ENCODE peak calls at places on chromosomes 2 and 18, in four cellular contexts. One of them, this sample, is unnamed. For H3K4me1, the result is how much of the 10 kb centered on the place peaks cover.

GRCh38 chr2:3535794-3536681 is 16.7 kb upstream of the ADI1 start:
- DNase-seq in transverse colon: peak
- DNase-seq in stomach: peak
- DNase-seq in H9: no peak
- DNase-seq in this sample: no peak

GRCh38 chr18:58505181-58505580 is 123.7 kb downstream of the ALPK2 start:
- DNase-seq in transverse colon: no peak
- DNase-seq in stomach: no peak
- DNase-seq in H9: no peak
- DNase-seq in this sample: no peak

GRCh38 chr2:238854699-238855111 is 6.8 kb downstream of the TWIST2 start:
- DNase-seq in transverse colon: no peak
- DNase-seq in stomach: no peak
- DNase-seq in H9: no peak
- DNase-seq in this sample: no peak

GRCh38 chr2:74708296-74708695 is 54.2 kb downstream of the SEMA4F start:
- DNase-seq in transverse colon: no peak
- DNase-seq in stomach: no peak
- DNase-seq in H9: no peak
- DNase-seq in this sample: no peak

GRCh38 chr2:71923887-71924533 is 223.7 kb downstream of the CYP26B1 start:
- DNase-seq in transverse colon: peak
- DNase-seq in stomach: peak
- DNase-seq in H9: peak
- DNase-seq in this sample: peak

GRCh38 chr2:219406861-219407230 is 11.3 kb upstream of the DES start:
- DNase-seq in transverse colon: peak
- DNase-seq in stomach: no peak
- DNase-seq in H9: no peak
- DNase-seq in this sample: no peak

GRCh38 chr2:62999905-63000304 is 50.7 kb upstream of the OTX1 start:
- DNase-seq in transverse colon: no peak
- DNase-seq in stomach: no peak
- DNase-seq in H9: no peak
- DNase-seq in this sample: no peak

GRCh38 chr2:197184959-197185586 is 125.5 kb downstream of the ANKRD44 start:
- DNase-seq in transverse colon: no peak
- DNase-seq in stomach: peak
- DNase-seq in H9: no peak
- DNase-seq in this sample: no peak

GRCh38 chr2:209008636-209009287 is 415.1 kb upstream of the MAP2 start:
- DNase-seq in transverse colon: no peak
- DNase-seq in stomach: no peak
- DNase-seq in H9: no peak
- DNase-seq in this sample: no peak

GRCh38 chr2:117128471-117128870 is 686.0 kb upstream of the DDX18 start:
- DNase-seq in transverse colon: no peak
- DNase-seq in stomach: no peak
- DNase-seq in H9: no peak
- DNase-seq in this sample: no peak

GRCh38 chr2:160418398-160418765 is 75.2 kb downstream of the RBMS1 start:
- DNase-seq in transverse colon: no peak
- DNase-seq in stomach: no peak
- DNase-seq in H9: no peak
- DNase-seq in this sample: no peak
- H3K27ac ChIP-seq in transverse colon: no peak
- H3K27ac ChIP-seq in stomach: no peak
- H3K27ac ChIP-seq in H9: no peak
- H3K27ac ChIP-seq in this sample: no peak

GRCh38 chr2:159938375-159938774 is 124.0 kb downstream of the PLA2R1 start:
- DNase-seq in transverse colon: no peak
- DNase-seq in stomach: no peak
- DNase-seq in H9: no peak
- DNase-seq in this sample: no peak
- H3K4me1 ChIP-seq in transverse colon: under half
- H3K4me1 ChIP-seq in stomach: under half
- H3K4me1 ChIP-seq in H9: under half
- H3K4me1 ChIP-seq in this sample: under half

GRCh38 chr2:47357475-47357874 is 45.5 kb upstream of the MSH2 start:
- DNase-seq in transverse colon: peak
- DNase-seq in stomach: no peak
- DNase-seq in H9: no peak
- DNase-seq in this sample: no peak
- H3K27ac ChIP-seq in transverse colon: peak
- H3K27ac ChIP-seq in stomach: peak
- H3K27ac ChIP-seq in H9: no peak
- H3K27ac ChIP-seq in this sample: no peak

DNA sequence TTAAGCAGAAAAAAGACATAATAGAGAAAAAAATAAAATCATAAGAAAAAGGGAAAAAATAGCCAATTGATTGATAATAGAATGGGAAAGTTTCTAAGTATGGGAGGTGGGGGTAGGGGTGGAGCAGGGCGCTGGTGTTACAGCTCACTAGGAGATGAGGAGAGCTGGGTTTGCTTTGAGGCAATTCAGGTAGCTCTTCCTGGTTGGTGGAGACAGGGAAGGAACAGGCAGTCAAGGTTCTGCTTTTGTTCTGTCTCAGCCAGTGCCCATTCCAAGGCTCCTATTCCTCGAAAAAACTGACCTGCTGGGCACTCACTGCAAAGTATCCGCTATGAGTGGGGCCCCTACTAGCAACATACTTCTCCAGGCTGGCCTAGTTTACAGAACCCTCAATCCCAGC is 1.7 kb upstream of the CNNM4 start:
- DNase-seq in transverse colon: no peak
- DNase-seq in stomach: no peak
- DNase-seq in H9: no peak
- DNase-seq in this sample: no peak
- H3K4me1 ChIP-seq in transverse colon: under half
- H3K4me1 ChIP-seq in stomach: under half
- H3K4me1 ChIP-seq in H9: under half
- H3K4me1 ChIP-seq in this sample: under half

GRCh38 chr18:45104071-45104440 is 423.4 kb downstream of the SETBP1 start:
- DNase-seq in transverse colon: no peak
- DNase-seq in stomach: no peak
- DNase-seq in H9: no peak
- DNase-seq in this sample: no peak

GRCh38 chr18:45107425-45107824 is 426.7 kb downstream of the SETBP1 start:
- DNase-seq in transverse colon: no peak
- DNase-seq in stomach: no peak
- DNase-seq in H9: no peak
- DNase-seq in this sample: no peak

GRCh38 chr18:45102863-45103262 is 422.2 kb downstream of the SETBP1 start:
- DNase-seq in transverse colon: no peak
- DNase-seq in stomach: no peak
- DNase-seq in H9: peak
- DNase-seq in this sample: no peak

GRCh38 chr18:45106331-45106774 is 425.7 kb downstream of the SETBP1 start:
- DNase-seq in transverse colon: peak
- DNase-seq in stomach: no peak
- DNase-seq in H9: no peak
- DNase-seq in this sample: no peak

GRCh38 chr18:45103319-45104070 is 422.8 kb downstream of the SETBP1 start:
- DNase-seq in transverse colon: no peak
- DNase-seq in stomach: no peak
- DNase-seq in H9: no peak
- DNase-seq in this sample: no peak
- H3K27ac ChIP-seq in transverse colon: peak
- H3K27ac ChIP-seq in stomach: no peak
- H3K27ac ChIP-seq in H9: no peak
- H3K27ac ChIP-seq in this sample: no peak

DNA sequence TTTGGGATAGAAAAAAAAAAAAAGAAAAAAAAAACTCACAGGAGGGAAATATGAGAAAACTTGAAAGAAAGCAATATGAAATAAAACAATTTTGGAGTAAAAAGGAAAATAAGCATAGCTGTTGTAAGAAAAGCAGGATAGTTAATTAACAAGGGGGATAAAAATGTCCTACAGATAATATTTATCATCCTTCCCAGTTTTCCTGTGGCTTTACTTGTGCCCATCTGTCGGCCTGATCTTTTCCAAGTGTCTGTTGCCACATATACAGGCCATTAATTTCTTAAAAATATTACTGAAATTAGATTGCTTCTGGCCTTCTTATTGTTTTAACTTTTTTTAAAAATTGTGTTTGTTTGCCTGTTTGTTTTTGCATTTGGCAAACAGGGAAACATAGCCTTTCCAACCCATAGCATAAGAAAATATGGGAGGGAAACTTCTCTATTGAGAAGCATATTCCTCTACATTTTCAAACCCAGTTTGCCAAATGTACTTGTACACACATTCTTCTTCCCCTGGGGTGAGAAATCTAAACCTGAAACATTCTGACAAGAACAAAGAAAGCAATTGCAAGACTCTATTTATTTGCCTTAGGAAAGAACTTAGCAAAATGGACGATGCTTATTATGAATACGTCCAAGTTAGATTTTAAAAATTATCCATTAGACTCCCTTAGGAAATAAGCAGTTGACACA is 272.3 kb downstream of the CDH20 start:
- DNase-seq in transverse colon: no peak
- DNase-seq in stomach: no peak
- DNase-seq in H9: no peak
- DNase-seq in this sample: no peak
- H3K4me1 ChIP-seq in transverse colon: under half
- H3K4me1 ChIP-seq in stomach: under half
- H3K4me1 ChIP-seq in H9: under half
- H3K4me1 ChIP-seq in this sample: under half

GRCh38 chr18:25019086-25019860 is 332.7 kb downstream of the ZNF521 start:
- DNase-seq in transverse colon: no peak
- DNase-seq in stomach: no peak
- DNase-seq in H9: no peak
- DNase-seq in this sample: no peak
- H3K27ac ChIP-seq in transverse colon: no peak
- H3K27ac ChIP-seq in stomach: no peak
- H3K27ac ChIP-seq in H9: no peak
- H3K27ac ChIP-seq in this sample: no peak